ENCODE peak calls at places on chromosomes 5 and 9, in four cellular contexts. One of them, this sample, is unnamed.

GRCh38 chr5:78638423-78638822 is 10.1 kb downstream of the LHFPL2 start:
- DNase-seq in endothelial cell: no peak
- DNase-seq in AG04450: peak; percentile 68
- DNase-seq in cardiac fibroblast: peak; percentile 98
- DNase-seq in this sample: peak; percentile 99

GRCh38 chr5:175328176-175328575 is 115.8 kb downstream of the DRD1 start:
- DNase-seq in endothelial cell: no peak
- DNase-seq in AG04450: no peak
- DNase-seq in cardiac fibroblast: no peak
- DNase-seq in this sample: no peak

GRCh38 chr5:58357799-58358198 is 102.1 kb downstream of the PLK2 start:
- DNase-seq in endothelial cell: no peak
- DNase-seq in AG04450: no peak
- DNase-seq in cardiac fibroblast: no peak
- DNase-seq in this sample: no peak

GRCh38 chr9:404229-404628 is 189.6 kb downstream of the DOCK8 start:
- DNase-seq in endothelial cell: no peak
- DNase-seq in AG04450: no peak
- DNase-seq in cardiac fibroblast: no peak
- DNase-seq in this sample: no peak

GRCh38 chr5:15752886-15753285 is 252.9 kb downstream of the FBXL7 start:
- DNase-seq in endothelial cell: no peak
- DNase-seq in AG04450: no peak
- DNase-seq in cardiac fibroblast: peak; percentile 66
- DNase-seq in this sample: no peak

GRCh38 chr5:74556631-74557595 is 83.6 kb downstream of the ENC1 start:
- DNase-seq in endothelial cell: no peak
- DNase-seq in AG04450: no peak
- DNase-seq in cardiac fibroblast: peak; percentile 25
- DNase-seq in this sample: no peak

GRCh38 chr9:127021664-127022337 is 100.6 kb downstream of the ANGPTL2 start:
- DNase-seq in endothelial cell: no peak
- DNase-seq in AG04450: peak; percentile 98
- DNase-seq in cardiac fibroblast: peak; percentile 98
- DNase-seq in this sample: peak; percentile 71

GRCh38 chr9:19247420-19247819 is 16.9 kb downstream of the DENND4C start:
- DNase-seq in endothelial cell: no peak
- DNase-seq in AG04450: no peak
- DNase-seq in cardiac fibroblast: no peak
- DNase-seq in this sample: no peak

GRCh38 chr5:103918668-103919367 is 356.2 kb upstream of the NUDT12 start:
- DNase-seq in endothelial cell: no peak
- DNase-seq in AG04450: peak; percentile 2
- DNase-seq in cardiac fibroblast: peak; percentile 3
- DNase-seq in this sample: peak; percentile 91

GRCh38 chr9:78295177-78295575 is 1.7 kb upstream of the PSAT1 start:
- DNase-seq in endothelial cell: no peak
- DNase-seq in AG04450: no peak
- DNase-seq in cardiac fibroblast: no peak
- DNase-seq in this sample: no peak

GRCh38 chr5:106843812-106844416 is 826.8 kb downstream of the EFNA5 start:
- DNase-seq in endothelial cell: no peak
- DNase-seq in AG04450: no peak
- DNase-seq in cardiac fibroblast: peak; percentile 27
- DNase-seq in this sample: no peak

This sample was measured in retinal pigment epithelial cell.